ENCODE peak calls at places on chromosomes 6 and 20, in nine cellular contexts. X, W, P, Q, K, B, U, Z and H are unnamed samples.

GRCh38 chr6:157669747-157670216 is 153.3 kb upstream of the SNX9 start:
- DNase-seq in X (peak), W (peak), P (peak), Q (peak), K (peak), B (no peak), U (peak), Z (peak), H (no peak)

GRCh38 chr6:168133186-168133585 is 54.2 kb upstream of the FRMD1 start:
- DNase-seq in X (peak), W (peak), P (no peak), Q (peak), K (peak), B (no peak), U (no peak), Z (no peak), H (peak)

GRCh38 chr6:37785002-37785687 is 34.4 kb upstream of the ZFAND3 start:
- DNase-seq in X (no peak), W (no peak), P (no peak), Q (no peak), K (no peak), B (no peak), U (no peak), Z (no peak), H (no peak)

GRCh38 chr6:92777146-92777740 is 642.1 kb downstream of the EPHA7 start:
- DNase-seq in X (peak), W (peak), P (no peak), Q (peak), K (no peak), B (peak), U (peak), Z (no peak), H (no peak)

GRCh38 chr6:121647905-121648304 is 212.5 kb downstream of the GJA1 start:
- DNase-seq in X (peak), W (peak), P (no peak), Q (peak), K (no peak), B (no peak), U (peak), Z (no peak), H (no peak)

GRCh38 chr20:11810316-11811130 is 107.2 kb upstream of the BTBD3 start:
- DNase-seq in X (peak), W (peak), P (peak), Q (peak), K (no peak), B (no peak), U (peak), Z (no peak), H (no peak)

GRCh38 chr6:52547647-52548352 is 29.1 kb downstream of the TRAM2 start:
- DNase-seq in X (peak), W (peak), P (no peak), Q (peak), K (peak), B (no peak), U (no peak), Z (no peak), H (no peak)

GRCh38 chr20:25067102-25067987 is 9.4 kb upstream of the ACSS1 start:
- DNase-seq in X (no peak), W (no peak), P (no peak), Q (no peak), K (peak), B (no peak), U (no peak), Z (peak), H (no peak)

GRCh38 chr6:1485678-1486077 is 96.3 kb downstream of the FOXF2 start:
- DNase-seq in X (peak), W (peak), P (no peak), Q (peak), K (peak), B (no peak), U (peak), Z (no peak), H (no peak)

GRCh38 chr20:13322198-13322597 is 101.1 kb downstream of the ISM1 start:
- DNase-seq in X (no peak), W (no peak), P (no peak), Q (no peak), K (no peak), B (no peak), U (no peak), Z (no peak), H (no peak)

GRCh38 chr6:36657942-36658544 is 20.5 kb upstream of the CDKN1A start:
- DNase-seq in X (peak), W (no peak), P (no peak), Q (peak), K (no peak), B (peak), U (no peak), Z (no peak), H (no peak)

GRCh38 chr6:136307351-136307750 is 17.7 kb upstream of the BCLAF1 start:
- DNase-seq in X (no peak), W (no peak), P (no peak), Q (no peak), K (no peak), B (no peak), U (no peak), Z (no peak), H (no peak)

GRCh38 chr6:110181131-110182027 is 1.2 kb downstream of the CDC40 start:
- DNase-seq in X (peak), W (peak), P (no peak), Q (no peak), K (no peak), B (no peak), U (no peak), Z (no peak), H (no peak)

GRCh38 chr6:28811873-28812272 is 111.9 kb downstream of the TRIM27 start:
- DNase-seq in X (peak), W (no peak), P (no peak), Q (peak), K (no peak), B (no peak), U (no peak), Z (no peak), H (no peak)

GRCh38 chr6:19949155-19949554 is 112.0 kb downstream of the ID4 start:
- DNase-seq in X (no peak), W (no peak), P (no peak), Q (no peak), K (no peak), B (no peak), U (no peak), Z (no peak), H (no peak)

GRCh38 chr6:13397359-13398080 is 69.2 kb upstream of the TBC1D7 start:
- DNase-seq in X (no peak), W (no peak), P (no peak), Q (no peak), K (no peak), B (peak), U (no peak), Z (no peak), H (no peak)

GRCh38 chr6:23414204-23414501 is 711.9 kb upstream of the NRSN1 start:
- DNase-seq in X (peak), W (peak), P (peak), Q (peak), K (no peak), B (peak), U (no peak), Z (no peak), H (no peak)

GRCh38 chr20:63602321-63602720 is 24.6 kb downstream of the GMEB2 start:
- DNase-seq in X (no peak), W (no peak), P (no peak), Q (no peak), K (no peak), B (no peak), U (no peak), Z (no peak), H (no peak)

GRCh38 chr20:44780226-44780625 is 30.1 kb downstream of the RIMS4 start:
- DNase-seq in X (peak), W (peak), P (no peak), Q (peak), K (no peak), B (peak), U (peak), Z (peak), H (no peak)

GRCh38 chr6:25056130-25056529 is 120.4 kb upstream of the RIPOR2 start:
- DNase-seq in X (no peak), W (no peak), P (no peak), Q (no peak), K (no peak), B (peak), U (no peak), Z (no peak), H (no peak)

GRCh38 chr6:45741437-45742166 is 274.1 kb downstream of the CLIC5 start:
- DNase-seq in X (peak), W (peak), P (no peak), Q (peak), K (no peak), B (peak), U (no peak), Z (no peak), H (no peak)

GRCh38 chr6:126015869-126016268 is 29.5 kb downstream of the TRMT11 start:
- DNase-seq in X (peak), W (no peak), P (no peak), Q (peak), K (no peak), B (no peak), U (no peak), Z (no peak), H (no peak)

GRCh38 chr6:40188931-40189330 is 254.7 kb upstream of the MOCS1 start:
- DNase-seq in X (no peak), W (no peak), P (no peak), Q (no peak), K (no peak), B (no peak), U (no peak), Z (no peak), H (no peak)

GRCh38 chr6:29504961-29505360 is 17.2 kb upstream of the MAS1L start:
- DNase-seq in X (no peak), W (no peak), P (no peak), Q (no peak), K (no peak), B (no peak), U (no peak), Z (no peak), H (no peak)

GRCh38 chr6:48101277-48101676 is 9.7 kb downstream of the PTCHD4 start:
- DNase-seq in X (no peak), W (no peak), P (no peak), Q (peak), K (no peak), B (peak), U (peak), Z (no peak), H (no peak)

GRCh38 chr6:2037230-2037926 is 208.0 kb downstream of the GMDS start:
- DNase-seq in X (peak), W (peak), P (no peak), Q (no peak), K (no peak), B (no peak), U (no peak), Z (no peak), H (no peak)

GRCh38 chr6:43628392-43629103 is 516 bp downstream of the GTPBP2 start:
- DNase-seq in X (peak), W (peak), P (no peak), Q (peak), K (peak), B (peak), U (peak), Z (peak), H (no peak)

GRCh38 chr20:33490023-33490933 is at the start of gene CBFA2T2:
- DNase-seq in X (peak), W (peak), P (no peak), Q (peak), K (peak), B (no peak), U (peak), Z (no peak), H (no peak)

GRCh38 chr20:60211618-60212463 is 253.6 kb downstream of the CDH26 start:
- DNase-seq in X (no peak), W (no peak), P (no peak), Q (no peak), K (no peak), B (no peak), U (no peak), Z (no peak), H (peak)

GRCh38 chr20:47241345-47241781 is 115.1 kb downstream of the ZMYND8 start:
- DNase-seq in X (peak), W (peak), P (no peak), Q (peak), K (no peak), B (no peak), U (no peak), Z (no peak), H (no peak)

GRCh38 chr6:87407896-87408720 is at the start of gene CFAP206:
- DNase-seq in X (peak), W (peak), P (no peak), Q (peak), K (peak), B (peak), U (peak), Z (peak), H (peak)

GRCh38 chr6:100462990-100463684 is 1.6 kb downstream of the SIM1 start:
- DNase-seq in X (no peak), W (no peak), P (no peak), Q (no peak), K (no peak), B (no peak), U (no peak), Z (no peak), H (no peak)

GRCh38 chr6:117389227-117390057 is 36.3 kb downstream of the ROS1 start:
- DNase-seq in X (no peak), W (peak), P (no peak), Q (peak), K (no peak), B (no peak), U (peak), Z (no peak), H (no peak)

GRCh38 chr20:48926267-48926666 is 4.8 kb downstream of the ARFGEF2 start:
- DNase-seq in X (no peak), W (no peak), P (no peak), Q (no peak), K (no peak), B (no peak), U (no peak), Z (no peak), H (no peak)

GRCh38 chr20:3744806-3745685 is 12.6 kb downstream of the HSPA12B start:
- DNase-seq in X (no peak), W (peak), P (no peak), Q (peak), K (peak), B (peak), U (peak), Z (peak), H (no peak)

GRCh38 chr6:147538821-147539220 is 30.3 kb downstream of the SAMD5 start:
- DNase-seq in X (no peak), W (no peak), P (no peak), Q (no peak), K (no peak), B (no peak), U (no peak), Z (no peak), H (no peak)

GRCh38 chr20:59405226-59405815 is 104.9 kb downstream of the EDN3 start:
- DNase-seq in X (no peak), W (no peak), P (no peak), Q (no peak), K (peak), B (no peak), U (no peak), Z (no peak), H (no peak)

GRCh38 chr20:478010-478948 is 15.9 kb upstream of the TBC1D20 start:
- DNase-seq in X (peak), W (peak), P (no peak), Q (peak), K (no peak), B (no peak), U (no peak), Z (no peak), H (no peak)

DNA sequence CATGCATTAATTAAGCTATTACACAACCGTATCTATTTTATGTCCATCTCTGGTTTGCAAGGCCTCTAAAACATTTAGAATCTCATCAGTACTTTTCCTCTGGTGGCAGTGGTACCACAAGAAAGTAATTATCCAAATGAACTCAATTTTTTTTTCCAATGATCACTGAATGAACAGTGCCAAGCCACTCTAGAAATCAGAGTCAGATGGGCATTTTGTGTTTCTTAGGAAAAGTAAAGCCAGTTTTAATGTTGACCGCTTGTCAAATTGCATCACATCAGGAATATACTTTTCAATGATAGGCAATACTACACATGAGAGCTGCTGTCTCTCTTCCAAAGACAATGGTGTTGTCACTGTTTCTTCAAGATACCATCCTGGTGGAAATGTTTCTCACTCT is 109.0 kb upstream of the TCF21 start:
- DNase-seq in X (no peak), W (no peak), P (no peak), Q (no peak), K (no peak), B (no peak), U (no peak), Z (no peak), H (no peak)
- TF ChIP-seq CTCF in X (no peak), W (no peak), P (no peak), Q (no peak), K (no peak), B (no peak), U (no peak), Z (no peak), H (no peak)

GRCh38 chr20:39271205-39271604 is 309.1 kb downstream of the DHX35 start:
- DNase-seq in X (no peak), W (no peak), P (no peak), Q (no peak), K (peak), B (no peak), U (no peak), Z (no peak), H (no peak)

GRCh38 chr20:39266989-39267388 is 304.8 kb downstream of the DHX35 start:
- DNase-seq in X (no peak), W (no peak), P (no peak), Q (no peak), K (no peak), B (no peak), U (no peak), Z (no peak), H (no peak)

GRCh38 chr20:39268566-39268965 is 306.4 kb downstream of the DHX35 start:
- DNase-seq in X (no peak), W (no peak), P (no peak), Q (no peak), K (no peak), B (no peak), U (no peak), Z (no peak), H (no peak)

GRCh38 chr20:39269493-39270217 is 307.5 kb downstream of the DHX35 start:
- DNase-seq in X (no peak), W (no peak), P (no peak), Q (no peak), K (peak), B (no peak), U (no peak), Z (no peak), H (no peak)

GRCh38 chr20:39269031-39269461 is 306.9 kb downstream of the DHX35 start:
- DNase-seq in X (peak), W (peak), P (no peak), Q (peak), K (peak), B (peak), U (peak), Z (peak), H (peak)
- TF ChIP-seq CTCF in X (peak), W (peak), P (peak), Q (peak), K (peak), B (peak), U (peak), Z (peak), H (peak)

GRCh38 chr6:75349262-75349984 is 64.8 kb upstream of the TMEM30A start:
- DNase-seq in X (peak), W (peak), P (no peak), Q (peak), K (no peak), B (no peak), U (no peak), Z (peak), H (no peak)
- TF ChIP-seq CTCF in X (no peak), W (peak), P (no peak), Q (peak), K (no peak), B (no peak), U (no peak), Z (peak), H (peak)

DNA sequence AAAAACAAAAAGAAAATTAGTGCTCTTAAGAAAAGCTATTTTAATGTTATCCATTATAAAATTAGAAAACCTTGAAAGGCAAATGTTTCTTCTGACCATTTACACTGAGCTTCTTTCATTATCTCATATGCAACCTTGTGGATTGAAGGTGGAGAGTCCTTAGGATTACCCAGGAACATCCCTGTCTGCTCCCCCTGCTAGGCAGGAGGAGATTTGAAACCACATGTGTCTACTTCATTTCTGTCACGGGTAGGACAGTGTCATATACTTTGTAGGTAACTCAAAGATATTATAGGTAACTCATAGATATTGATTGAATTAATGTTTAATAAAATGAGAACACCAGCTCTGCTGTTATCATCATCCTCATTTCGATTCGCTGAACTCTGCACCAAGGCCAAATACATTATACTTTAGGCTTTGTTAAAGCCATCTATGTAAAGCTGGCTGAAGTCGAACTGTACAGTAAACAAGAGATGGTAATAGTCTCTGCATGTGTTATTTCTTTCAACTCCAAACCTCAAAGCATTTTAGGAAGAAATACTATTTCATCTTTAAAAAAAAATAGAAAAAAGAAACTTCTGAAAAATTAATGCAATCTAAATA is 49.5 kb downstream of the HDAC2 start:
- DNase-seq in X (no peak), W (no peak), P (no peak), Q (no peak), K (no peak), B (no peak), U (no peak), Z (no peak), H (no peak)
- TF ChIP-seq CTCF in X (no peak), W (no peak), P (no peak), Q (no peak), K (no peak), B (no peak), U (no peak), Z (no peak), H (no peak)

GRCh38 chr6:156659317-156660198 is 117.6 kb upstream of the ARID1B start:
- DNase-seq in X (no peak), W (no peak), P (no peak), Q (no peak), K (no peak), B (peak), U (no peak), Z (no peak), H (no peak)

GRCh38 chr6:156658186-156658585 is 119.0 kb upstream of the ARID1B start:
- DNase-seq in X (peak), W (peak), P (peak), Q (peak), K (no peak), B (no peak), U (no peak), Z (no peak), H (no peak)

GRCh38 chr6:156660389-156660788 is 116.8 kb upstream of the ARID1B start:
- DNase-seq in X (no peak), W (no peak), P (no peak), Q (no peak), K (no peak), B (no peak), U (no peak), Z (no peak), H (no peak)

GRCh38 chr6:156658596-156659316 is 118.4 kb upstream of the ARID1B start:
- DNase-seq in X (no peak), W (peak), P (no peak), Q (peak), K (no peak), B (no peak), U (no peak), Z (no peak), H (no peak)

GRCh38 chr6:156662025-156662445 is 115.1 kb upstream of the ARID1B start:
- DNase-seq in X (no peak), W (no peak), P (peak), Q (peak), K (no peak), B (peak), U (no peak), Z (peak), H (peak)
- TF ChIP-seq CTCF in X (no peak), W (peak), P (peak), Q (peak), K (no peak), B (peak), U (no peak), Z (peak), H (peak)

GRCh38 chr20:37558306-37558705 is 30.6 kb upstream of the BLCAP start:
- DNase-seq in X (no peak), W (no peak), P (no peak), Q (no peak), K (no peak), B (no peak), U (no peak), Z (no peak), H (no peak)

GRCh38 chr20:37558779-37559178 is 31.1 kb upstream of the BLCAP start:
- DNase-seq in X (no peak), W (no peak), P (no peak), Q (no peak), K (peak), B (no peak), U (no peak), Z (no peak), H (no peak)

GRCh38 chr20:37562695-37563480 is 35.2 kb upstream of the BLCAP start:
- DNase-seq in X (no peak), W (no peak), P (no peak), Q (no peak), K (peak), B (no peak), U (no peak), Z (no peak), H (peak)

GRCh38 chr20:37559312-37560027 is 31.8 kb upstream of the BLCAP start:
- DNase-seq in X (no peak), W (no peak), P (no peak), Q (no peak), K (peak), B (no peak), U (no peak), Z (no peak), H (no peak)

GRCh38 chr20:37560629-37561028 is 33.0 kb upstream of the BLCAP start:
- DNase-seq in X (no peak), W (no peak), P (no peak), Q (no peak), K (peak), B (no peak), U (no peak), Z (no peak), H (no peak)
- TF ChIP-seq CTCF in X (no peak), W (no peak), P (no peak), Q (no peak), K (no peak), B (no peak), U (no peak), Z (no peak), H (no peak)

GRCh38 chr6:169751242-169752073 is at the start of the genes DYNLT2 and ERMARD:
- DNase-seq in X (peak), W (peak), P (peak), Q (peak), K (peak), B (peak), U (peak), Z (peak), H (peak)
- TF ChIP-seq CTCF in X (peak), W (peak), P (peak), Q (peak), K (no peak), B (no peak), U (peak), Z (peak), H (peak)